ENCODE peak calls at places on chromosomes 5 and 9, in five cellular contexts. R, Q, K, H and Z are unnamed samples.

GRCh38 chr9:106075568-106075967 is 381.2 kb downstream of the TMEM38B start:
- DNase-seq in R (no peak), Q (no peak), K (no peak), H (no peak), Z (no peak)

GRCh38 chr5:98299435-98299834 is 474.0 kb upstream of the RGMB start:
- DNase-seq in R (no peak), Q (no peak), K (peak; percentile 35), H (no peak), Z (no peak)

GRCh38 chr9:35341585-35341984 is 148.3 kb upstream of the RUSC2 start:
- DNase-seq in R (peak; percentile 41), Q (no peak), K (peak; percentile 89), H (no peak), Z (peak; percentile 27)

GRCh38 chr9:116767219-116767618 is 80.1 kb downstream of the TRIM32 start:
- DNase-seq in R (peak; percentile 6), Q (no peak), K (no peak), H (no peak), Z (no peak)

GRCh38 chr9:93286252-93287188 is 102.6 kb downstream of the WNK2 start:
- DNase-seq in R (no peak), Q (peak; percentile 95), K (no peak), H (no peak), Z (no peak)

GRCh38 chr9:137482094-137482781 is 23.1 kb upstream of the NSMF start:
- DNase-seq in R (no peak), Q (peak; percentile 80), K (peak; percentile 74), H (peak; percentile 94), Z (peak; percentile 58)

GRCh38 chr5:125342938-125343401 is 596.5 kb upstream of the ZNF608 start:
- DNase-seq in R (no peak), Q (no peak), K (peak; percentile 48), H (no peak), Z (no peak)

GRCh38 chr5:107376546-107377276 is 294.0 kb downstream of the EFNA5 start:
- DNase-seq in R (no peak), Q (no peak), K (no peak), H (no peak), Z (no peak)

GRCh38 chr5:14359069-14360043 is 216.2 kb downstream of the TRIO start:
- DNase-seq in R (no peak), Q (no peak), K (no peak), H (no peak), Z (no peak)

GRCh38 chr5:55231476-55232193 is 1.8 kb downstream of the CCNO start:
- DNase-seq in R (peak; percentile 36), Q (no peak), K (peak; percentile 43), H (no peak), Z (peak; percentile 34)

GRCh38 chr9:133658442-133659431 is 22.6 kb downstream of the DBH start:
- DNase-seq in R (no peak), Q (no peak), K (peak; percentile 58), H (peak; percentile 29), Z (peak; percentile 83)
- TF ChIP-seq EZH2phosphoT487 in R (no peak), Q (no peak), K (no peak), H (no peak), Z (no peak)

GRCh38 chr9:121897140-121897539 is 196.0 kb downstream of the TTLL11 start:
- DNase-seq in R (no peak), Q (no peak), K (no peak), H (no peak), Z (no peak)

GRCh38 chr9:121900163-121900562 is 192.9 kb downstream of the TTLL11 start:
- DNase-seq in R (no peak), Q (no peak), K (no peak), H (no peak), Z (no peak)

GRCh38 chr9:121901616-121902015 is 191.5 kb downstream of the TTLL11 start:
- DNase-seq in R (no peak), Q (no peak), K (no peak), H (no peak), Z (no peak)

GRCh38 chr9:121906074-121906520 is 187.0 kb downstream of the TTLL11 start:
- DNase-seq in R (no peak), Q (no peak), K (peak; percentile 77), H (no peak), Z (no peak)

GRCh38 chr9:121902483-121903135 is 190.5 kb downstream of the TTLL11 start:
- DNase-seq in R (no peak), Q (no peak), K (peak; percentile 98), H (no peak), Z (no peak)
- H3K4me2 ChIP-seq in R (no peak overlapping the region), Q (no peak overlapping the region), K (peak overlapping the region; percentile 67), H (no peak overlapping the region), Z (no peak overlapping the region)

GRCh38 chr5:135489466-135490244 is 37.5 kb upstream of the TIFAB start:
- DNase-seq in R (peak; percentile 62), Q (no peak), K (peak; percentile 19), H (no peak), Z (no peak)
- TF ChIP-seq EZH2 in R (peak; percentile 84), Q (no peak), K (no peak), H (no peak), Z (peak; percentile 68)

GRCh38 chr5:174606646-174607045 is 117.7 kb upstream of the MSX2 start:
- DNase-seq in R (no peak), Q (no peak), K (no peak), H (no peak), Z (no peak)

GRCh38 chr5:174608631-174609097 is 115.7 kb upstream of the MSX2 start:
- DNase-seq in R (no peak), Q (no peak), K (no peak), H (no peak), Z (no peak)

GRCh38 chr5:174610968-174611367 is 113.4 kb upstream of the MSX2 start:
- DNase-seq in R (no peak), Q (no peak), K (peak; percentile 45), H (peak; percentile 43), Z (peak; percentile 54)

GRCh38 chr5:174607205-174607604 is 117.2 kb upstream of the MSX2 start:
- DNase-seq in R (no peak), Q (no peak), K (no peak), H (no peak), Z (no peak)

GRCh38 chr5:174609116-174609515 is 115.3 kb upstream of the MSX2 start:
- DNase-seq in R (no peak), Q (no peak), K (no peak), H (no peak), Z (no peak)
- TF ChIP-seq EZH2phosphoT487 in R (no peak), Q (no peak), K (no peak), H (no peak), Z (no peak)

GRCh38 chr5:38468978-38469706 is 87.3 kb downstream of the LIFR start:
- DNase-seq in R (no peak), Q (no peak), K (no peak), H (no peak), Z (no peak)
- H3K4me2 ChIP-seq in R (no peak overlapping the region), Q (no peak overlapping the region), K (no peak overlapping the region), H (no peak overlapping the region), Z (peak overlapping the region; percentile 59)

GRCh38 chr5:132829742-132830435 is 558 bp downstream of the SHROOM1 start:
- DNase-seq in R (peak; percentile 85), Q (peak; percentile 79), K (peak; percentile 90), H (peak; percentile 64), Z (peak; percentile 92)

GRCh38 chr5:132831095-132831860 is 831 bp upstream of the SHROOM1 start:
- DNase-seq in R (no peak), Q (no peak), K (no peak), H (no peak), Z (no peak)

GRCh38 chr5:132832612-132833011 is 2.2 kb upstream of the SHROOM1 start:
- DNase-seq in R (no peak), Q (no peak), K (no peak), H (no peak), Z (no peak)

GRCh38 chr5:132828846-132829494 is 1.5 kb downstream of the SHROOM1 start:
- DNase-seq in R (no peak), Q (no peak), K (no peak), H (no peak), Z (no peak)

GRCh38 chr5:132830436-132831094 is at the start of gene SHROOM1:
- DNase-seq in R (peak; percentile 86), Q (peak; percentile 85), K (peak; percentile 85), H (peak; percentile 68), Z (peak; percentile 88)
- TF ChIP-seq EZH2 in R (no peak), Q (no peak), K (no peak), H (no peak), Z (no peak)

DNA sequence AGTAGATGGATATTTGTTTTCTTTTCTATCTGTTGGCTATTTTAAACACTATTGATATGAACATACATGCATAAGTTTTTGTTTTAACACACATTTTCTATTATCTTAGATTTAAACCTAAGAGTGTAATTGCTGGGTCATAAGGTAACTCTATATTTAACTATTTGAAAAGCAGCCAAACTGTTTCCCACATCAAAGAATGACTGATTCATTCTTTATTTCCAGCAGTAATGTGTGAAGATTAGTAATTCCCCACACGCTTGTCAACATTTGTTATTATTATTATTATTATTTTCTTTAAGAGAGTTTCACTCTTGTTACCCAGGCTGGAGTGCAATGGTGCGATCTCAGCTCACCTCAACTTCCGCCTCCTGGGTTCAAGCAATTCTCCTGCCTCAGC is 1495.8 kb downstream of the EFNA5 start:
- DNase-seq in R (no peak), Q (no peak), K (no peak), H (no peak), Z (no peak)
- TF ChIP-seq EZH2phosphoT487 in R (no peak), Q (no peak), K (no peak), H (no peak), Z (no peak)

DNA sequence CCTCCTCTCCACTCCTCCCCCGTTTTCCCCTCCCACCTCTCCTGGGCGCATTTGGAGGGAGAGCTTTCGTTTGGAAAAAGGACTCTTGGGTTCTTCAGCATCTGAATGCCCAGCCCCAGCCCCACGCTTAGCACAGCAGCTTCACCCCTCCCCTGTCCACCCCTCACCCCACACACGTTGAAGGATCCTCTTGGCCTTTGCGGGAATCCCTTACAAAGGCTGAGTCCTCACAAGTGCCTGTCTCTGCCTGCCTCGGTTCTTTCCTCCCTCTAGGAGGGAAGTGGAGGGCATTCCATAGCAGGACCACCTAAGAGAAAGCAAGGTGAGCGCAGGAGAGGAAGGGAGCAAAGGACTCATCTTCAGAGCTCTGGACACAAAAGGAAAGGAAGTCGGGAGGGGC is 67.3 kb downstream of the DMRT1 start:
- DNase-seq in R (peak; percentile 65), Q (no peak), K (no peak), H (no peak), Z (no peak)
- H3K4me2 ChIP-seq in R (peak overlapping the region; percentile 67), Q (no peak overlapping the region), K (no peak overlapping the region), H (no peak overlapping the region), Z (peak overlapping the region; percentile 25)

GRCh38 chr5:77645995-77646639 is 7.6 kb upstream of the OTP start:
- DNase-seq in R (no peak), Q (no peak), K (no peak), H (no peak), Z (no peak)
- TF ChIP-seq EZH2 in R (peak; percentile 80), Q (no peak), K (peak; percentile 61), H (no peak), Z (no peak)